ENCODE peak calls at places on chromosomes 16 and 17, in six cellular contexts. Z, R, A, T, V and Q are unnamed samples.

GRCh38 chr16:78184554-78185183 is 85.2 kb downstream of the WWOX start:
- DNase-seq in Z (no peak), R (no peak), A (no peak), T (no peak), V (no peak), Q (no peak)

GRCh38 chr17:51351890-51352289 is 91.5 kb downstream of the UTP18 start:
- DNase-seq in Z (no peak), R (no peak), A (no peak), T (no peak), V (peak; percentile 68), Q (no peak)

GRCh38 chr17:62705781-62706597 is 78.5 kb downstream of the MRC2 start:
- DNase-seq in Z (no peak), R (no peak), A (no peak), T (no peak), V (no peak), Q (no peak)

GRCh38 chr17:29709861-29710849 is 87.4 kb upstream of the CORO6 start:
- DNase-seq in Z (no peak), R (no peak), A (no peak), T (no peak), V (no peak), Q (no peak)

GRCh38 chr17:48546924-48547838 is 2.3 kb upstream of the HOXB2 start:
- DNase-seq in Z (no peak), R (peak; percentile 38), A (no peak), T (no peak), V (no peak), Q (peak; percentile 93)

GRCh38 chr17:18185391-18185790 is 1.8 kb downstream of the ALKBH5 start:
- DNase-seq in Z (peak; percentile 40), R (no peak), A (peak; percentile 8), T (no peak), V (no peak), Q (peak; percentile 26)

GRCh38 chr16:89945654-89946053 is 2.9 kb upstream of the DEF8 start:
- DNase-seq in Z (no peak), R (no peak), A (no peak), T (no peak), V (no peak), Q (no peak)

GRCh38 chr16:87178177-87178863 is 138.9 kb downstream of the C16orf95 start:
- DNase-seq in Z (peak; percentile 15), R (no peak), A (no peak), T (no peak), V (peak; percentile 68), Q (no peak)

GRCh38 chr16:1297413-1297773 is 12.0 kb upstream of the UBE2I start:
- DNase-seq in Z (no peak), R (no peak), A (no peak), T (no peak), V (no peak), Q (no peak)

GRCh38 chr17:63772801-63773271 is 561 bp downstream of the CCDC47 start:
- DNase-seq in Z (peak; percentile 19), R (peak; percentile 13), A (peak; percentile 51), T (no peak), V (no peak), Q (peak; percentile 72)

GRCh38 chr17:65438708-65439294 is 122.6 kb downstream of the AXIN2 start:
- DNase-seq in Z (no peak), R (no peak), A (no peak), T (no peak), V (no peak), Q (no peak)